ENCODE peak calls at places on chromosomes 3 and 15, in six cellular contexts. L is glutamatergic neuron, G is kidney, M is MM.1S, H is fibroblast of pulmonary artery, Y is RWPE1. X is an unnamed sample.

GRCh38 chr3:24494616-24495333 is at the start of gene THRB:
- DNase-seq in L (peak; percentile 82), G (peak; percentile 93), M (peak; percentile 60), H (peak; percentile 38), Y (peak; percentile 54), X (peak; percentile 87)

GRCh38 chr3:104907507-104907906 is 459.2 kb upstream of the ALCAM start:
- DNase-seq in L (no peak), G (no peak), M (no peak), H (peak; percentile 90), Y (peak; percentile 53), X (no peak)

GRCh38 chr3:129482721-129483120 is 42.7 kb downstream of the IFT122 start:
- DNase-seq in L (no peak), G (no peak), M (no peak), H (no peak), Y (no peak), X (no peak)

GRCh38 chr15:26864664-26865191 is 2.1 kb upstream of the GABRA5 start:
- DNase-seq in L (peak; percentile 55), G (no peak), M (no peak), H (peak; percentile 50), Y (peak; percentile 37), X (no peak)

GRCh38 chr3:39911465-39912309 is 102.3 kb downstream of the MYRIP start:
- DNase-seq in L (no peak), G (no peak), M (no peak), H (peak; percentile 56), Y (no peak), X (no peak)

GRCh38 chr15:73691398-73691797 is 7.2 kb downstream of the CD276 start:
- DNase-seq in L (peak; percentile 63), G (no peak), M (no peak), H (peak; percentile 74), Y (peak; percentile 69), X (no peak)

GRCh38 chr3:24351779-24352469 is 142.7 kb downstream of the THRB start:
- DNase-seq in L (no peak), G (no peak), M (no peak), H (peak; percentile 61), Y (no peak), X (no peak)

GRCh38 chr15:101487060-101487459 is 2.4 kb downstream of the PCSK6 start:
- DNase-seq in L (no peak), G (no peak), M (no peak), H (no peak), Y (no peak), X (no peak)

GRCh38 chr3:38111696-38112377 is 25.1 kb downstream of the ACAA1 start:
- DNase-seq in L (no peak), G (no peak), M (no peak), H (no peak), Y (no peak), X (no peak)

GRCh38 chr15:31435891-31436628 is 109.4 kb downstream of the KLF13 start:
- DNase-seq in L (no peak), G (no peak), M (no peak), H (no peak), Y (peak; percentile 18), X (no peak)

GRCh38 chr3:160804762-160805161 is 48.7 kb downstream of the PPM1L start:
- DNase-seq in L (peak; percentile 61), G (no peak), M (no peak), H (no peak), Y (no peak), X (no peak)

GRCh38 chr3:24374801-24375200 is 119.8 kb downstream of the THRB start:
- DNase-seq in L (no peak), G (no peak), M (no peak), H (no peak), Y (no peak), X (no peak)

GRCh38 chr3:149479621-149480325 is 5.3 kb downstream of the TM4SF4 start:
- DNase-seq in L (no peak), G (peak; percentile 83), M (no peak), H (peak; percentile 65), Y (no peak), X (no peak)

GRCh38 chr3:58524326-58524888 is 12.6 kb downstream of the ACOX2 start:
- DNase-seq in L (no peak), G (no peak), M (no peak), H (no peak), Y (no peak), X (no peak)

GRCh38 chr3:112411425-112411824 is 78.5 kb downstream of the CD200 start:
- DNase-seq in L (no peak), G (no peak), M (no peak), H (no peak), Y (no peak), X (no peak)

GRCh38 chr3:170368921-170369320 is 11.4 kb downstream of the SKIL start:
- DNase-seq in L (no peak), G (no peak), M (no peak), H (no peak), Y (no peak), X (no peak)

GRCh38 chr3:33250712-33251111 is 26.5 kb upstream of the FBXL2 start:
- DNase-seq in L (no peak), G (no peak), M (no peak), H (peak; percentile 8), Y (no peak), X (no peak)

GRCh38 chr3:181879926-181880325 is 168.2 kb downstream of the SOX2 start:
- DNase-seq in L (no peak), G (no peak), M (no peak), H (peak; percentile 0), Y (no peak), X (no peak)

GRCh38 chr15:99149366-99149765 is 44.5 kb downstream of the SYNM start:
- DNase-seq in L (no peak), G (no peak), M (no peak), H (no peak), Y (no peak), X (no peak)

GRCh38 chr3:56753206-56753605 is 48.5 kb downstream of the ARHGEF3 start:
- DNase-seq in L (no peak), G (no peak), M (no peak), H (peak; percentile 69), Y (no peak), X (no peak)

GRCh38 chr15:29849218-29849617 is 26.9 kb upstream of the TJP1 start:
- DNase-seq in L (no peak), G (no peak), M (no peak), H (no peak), Y (no peak), X (no peak)

GRCh38 chr3:113252553-113252952 is 41.2 kb downstream of the BOC start:
- DNase-seq in L (no peak), G (no peak), M (no peak), H (no peak), Y (no peak), X (no peak)

GRCh38 chr3:138383715-138384114 is 35.3 kb downstream of the MRAS start:
- DNase-seq in L (no peak), G (no peak), M (no peak), H (no peak), Y (no peak), X (no peak)

GRCh38 chr3:148991219-148992026 is at the start of gene GYG1:
- DNase-seq in L (peak; percentile 73), G (peak; percentile 93), M (peak; percentile 90), H (peak; percentile 85), Y (peak; percentile 78), X (peak; percentile 94)

DNA sequence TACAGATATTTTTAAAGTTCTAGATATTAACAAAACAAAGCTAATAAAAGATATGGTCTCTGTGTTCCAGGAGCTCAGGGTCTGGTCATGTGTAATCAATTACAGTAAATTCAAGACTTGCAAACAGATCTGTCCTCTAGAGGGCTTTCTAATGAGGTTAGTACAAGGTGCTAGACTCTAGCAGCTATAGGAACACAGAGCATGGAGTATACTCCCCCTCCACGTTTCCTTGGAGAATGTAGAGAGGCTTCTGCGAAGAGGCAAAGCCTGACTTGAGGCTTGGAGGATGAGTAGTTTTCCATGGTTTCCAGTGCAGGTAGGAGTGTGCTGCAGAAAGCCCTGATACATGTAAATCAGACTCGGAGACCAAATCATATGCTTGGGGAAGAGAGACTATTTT is 32.7 kb upstream of the DLG1 start:
- DNase-seq in L (no peak), G (no peak), M (no peak), H (no peak), Y (no peak), X (no peak)
- TF ChIP-seq CTCF in L (no peak), G (no peak), M (no peak), H (peak; percentile 15), Y (no peak), X (peak; percentile 35)

GRCh38 chr15:39312984-39313383 is 267.9 kb upstream of the THBS1 start:
- DNase-seq in L (no peak), G (no peak), M (no peak), H (peak; percentile 39), Y (no peak), X (no peak)
- TF ChIP-seq CTCF in L (no peak), G (no peak), M (peak; percentile 3), H (no peak), Y (no peak), X (peak; percentile 42)

DNA sequence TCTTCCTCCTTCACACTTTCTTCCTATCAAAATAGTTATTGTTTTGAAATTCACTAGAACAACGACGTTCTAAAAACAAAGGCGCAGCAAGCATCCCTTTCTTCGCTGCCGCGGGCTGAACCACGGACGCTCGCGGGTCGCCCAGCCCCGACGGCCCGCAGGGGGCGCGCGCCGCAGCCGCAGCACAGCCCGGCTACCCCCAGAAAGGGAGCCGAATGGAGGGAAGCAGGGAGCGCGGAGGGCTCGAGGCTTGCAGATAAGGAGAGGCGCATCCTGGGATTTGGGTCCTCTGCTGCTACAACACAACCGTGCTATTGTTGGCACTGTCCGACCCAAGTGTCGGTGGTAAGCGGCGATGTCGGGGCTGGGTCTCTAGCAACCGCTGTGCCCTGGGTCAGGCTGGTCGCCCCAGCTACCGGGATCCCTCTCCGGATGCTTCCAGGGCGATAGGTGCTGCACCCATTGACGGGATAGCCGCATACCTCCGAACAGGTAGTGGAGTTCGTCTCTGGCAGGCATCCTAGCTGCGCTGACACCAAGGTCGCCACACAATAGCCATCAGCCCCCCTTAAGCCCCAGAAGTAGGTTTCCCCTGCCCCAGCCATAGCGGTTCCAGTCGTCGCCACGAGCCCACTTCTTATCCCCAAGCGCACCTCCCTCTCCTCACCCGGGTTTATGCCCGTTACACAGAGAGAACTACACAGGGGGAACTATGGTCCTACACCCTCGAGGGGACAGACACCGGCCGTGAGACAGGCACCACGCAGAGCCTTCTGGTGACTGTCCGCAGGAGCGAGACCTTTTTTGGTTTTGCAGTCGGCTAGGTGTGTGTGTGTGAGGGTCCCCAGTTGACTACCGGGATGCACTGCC is 6.0 kb downstream of the ONECUT1 start:
- DNase-seq in L (peak; percentile 90), G (peak; percentile 65), M (no peak), H (no peak), Y (peak; percentile 41), X (no peak)
- TF ChIP-seq CTCF in L (peak; percentile 88), G (peak; percentile 22), M (peak; percentile 65), H (no peak), Y (peak; percentile 76), X (peak; percentile 73)

GRCh38 chr3:36786921-36787890 is 22.9 kb upstream of the DCLK3 start:
- DNase-seq in L (no peak), G (no peak), M (no peak), H (no peak), Y (no peak), X (no peak)

GRCh38 chr3:36790765-36791164 is 26.4 kb upstream of the DCLK3 start:
- DNase-seq in L (no peak), G (no peak), M (no peak), H (no peak), Y (no peak), X (no peak)

GRCh38 chr3:36795622-36796021 is 31.3 kb upstream of the DCLK3 start:
- DNase-seq in L (no peak), G (no peak), M (no peak), H (no peak), Y (no peak), X (no peak)

GRCh38 chr3:36796896-36797295 is 32.5 kb upstream of the DCLK3 start:
- DNase-seq in L (no peak), G (no peak), M (no peak), H (peak; percentile 50), Y (no peak), X (no peak)

GRCh38 chr3:36792342-36792741 is 28.0 kb upstream of the DCLK3 start:
- DNase-seq in L (peak; percentile 40), G (no peak), M (peak; percentile 26), H (peak; percentile 47), Y (peak; percentile 4), X (no peak)
- TF ChIP-seq CTCF in L (peak; percentile 16), G (no peak), M (peak; percentile 36), H (peak; percentile 64), Y (no peak), X (peak; percentile 64)